ENCODE peak calls at places on chromosomes 4 and X, in nine cellular contexts. V is T-helper 1 cell, C is ELF-1, I is dorsolateral prefrontal cortex, Y is colonic mucosa, S is mesothelial cell of epicardium, X is lower leg skin, W is nucleus accumbens, Z is astrocyte of the hippocampus. M is an unnamed sample.

GRCh38 chrX:41664307-41665299 is 24.2 kb upstream of the GPR34 start:
- DNase-seq in V (no peak), X (no peak), Y (no peak), S (no peak), Z (no peak), W (no peak), C (no peak), I (no peak), M (no peak)

GRCh38 chr4:3831529-3832150 is 65.5 kb downstream of the ADRA2C start:
- DNase-seq in S (no peak), X (no peak), C (no peak), Y (no peak), I (no peak), V (no peak), W (no peak), Z (no peak), M (no peak)

GRCh38 chrX:150507251-150507856 is 61.1 kb upstream of the MTM1 start:
- DNase-seq in I (no peak), Y (peak; percentile 41), Z (no peak), X (peak; percentile 18), S (no peak), V (no peak), W (no peak), C (peak; percentile 80), M (peak; percentile 50)

GRCh38 chr4:146342600-146343192 is 128.4 kb downstream of the REELD1 start:
- DNase-seq in Z (peak; percentile 29), V (no peak), C (no peak), W (no peak), I (no peak), X (no peak), Y (peak; percentile 25), S (no peak), M (peak; percentile 34)

GRCh38 chr4:153209410-153209809 is 5.2 kb downstream of the TRIM2 start:
- DNase-seq in Y (peak; percentile 50), C (peak; percentile 10), X (no peak), V (no peak), S (no peak), I (no peak), W (no peak), Z (no peak), M (no peak)

GRCh38 chr4:105196523-105197145 is 50.0 kb downstream of the TET2 start:
- DNase-seq in X (no peak), Z (no peak), Y (no peak), S (no peak), W (no peak), V (no peak), I (no peak), C (no peak), M (no peak)

GRCh38 chr4:76055005-76055404 is 19.1 kb upstream of the CXCL11 start:
- DNase-seq in X (no peak), Y (no peak), I (no peak), Z (no peak), C (no peak), S (no peak), W (no peak), V (no peak), M (no peak)

GRCh38 chrX:134745636-134746378 is 87.5 kb upstream of the PLAC1 start:
- DNase-seq in C (no peak), S (no peak), X (no peak), V (no peak), Z (no peak), I (no peak), Y (no peak), W (no peak), M (no peak)

GRCh38 chr4:150209140-150209829 is 131.0 kb downstream of the DCLK2 start:
- DNase-seq in V (no peak), W (peak; percentile 19), I (no peak), C (peak; percentile 62), X (no peak), Y (peak; percentile 65), Z (peak; percentile 82), S (peak; percentile 64), M (peak; percentile 58)

GRCh38 chr4:40916880-40917279 is 167.1 kb downstream of the NSUN7 start:
- DNase-seq in W (no peak), X (no peak), S (no peak), V (no peak), Y (peak; percentile 56), I (no peak), C (peak; percentile 70), Z (no peak), M (peak; percentile 44)

GRCh38 chrX:97895751-97896150 is 1012.0 kb downstream of the RPA4 start:
- DNase-seq in Y (no peak), W (no peak), X (no peak), C (no peak), Z (no peak), S (no peak), V (no peak), I (no peak), M (no peak)

GRCh38 chrX:21926527-21927278 is 13.8 kb upstream of the SMS start:
- DNase-seq in Z (peak; percentile 89), I (no peak), C (no peak), S (no peak), X (no peak), W (no peak), V (no peak), Y (no peak), M (no peak)

GRCh38 chr4:156956947-156957346 is 14.7 kb downstream of the PDGFC start:
- DNase-seq in Z (no peak), S (no peak), V (no peak), C (no peak), I (no peak), W (no peak), X (no peak), Y (no peak), M (no peak)

GRCh38 chrX:20374866-20375530 is 108.3 kb upstream of the RPS6KA3 start:
- DNase-seq in C (no peak), I (no peak), Y (no peak), V (no peak), W (no peak), S (no peak), Z (no peak), X (no peak), M (no peak)

GRCh38 chr4:98716796-98717195 is 58.4 kb upstream of the TSPAN5 start:
- DNase-seq in W (no peak), X (no peak), Z (no peak), V (no peak), C (no peak), Y (no peak), I (no peak), S (no peak), M (no peak)

GRCh38 chr4:105280338-105280809 is 133.7 kb downstream of the TET2 start:
- DNase-seq in Y (no peak), Z (peak; percentile 85), I (no peak), C (no peak), S (no peak), X (no peak), W (no peak), V (no peak), M (no peak)

GRCh38 chrX:19487520-19488200 is 27.6 kb downstream of the MAP3K15 start:
- DNase-seq in C (no peak), V (no peak), Y (peak; percentile 41), S (no peak), X (no peak), Z (no peak), W (no peak), I (no peak), M (no peak)

GRCh38 chr4:123709336-123709735 is 312.7 kb downstream of the SPRY1 start:
- DNase-seq in S (no peak), Z (no peak), Y (peak; percentile 20), X (no peak), V (no peak), W (no peak), I (no peak), C (peak; percentile 10), M (no peak)

GRCh38 chr4:38704755-38705154 is 40.8 kb downstream of the KLF3 start:
- DNase-seq in Z (no peak), X (no peak), C (no peak), I (no peak), Y (no peak), W (no peak), S (no peak), V (no peak), M (no peak)

GRCh38 chr4:182339246-182339645 is 96.0 kb downstream of the TENM3 start:
- DNase-seq in X (no peak), I (no peak), S (no peak), V (no peak), C (peak; percentile 50), Z (peak; percentile 12), W (no peak), Y (no peak), M (peak; percentile 78)

M was measured in neural progenitor cell.